ENCODE peak calls at places on chromosomes 7 and 10, in six cellular contexts. K, J, B, V, G and W are unnamed samples.

GRCh38 chr10:78866731-78867554 is 201.8 kb upstream of the ZMIZ1 start:
- DNase-seq in K (no peak), J (no peak), B (no peak), V (no peak), G (no peak), W (no peak)

GRCh38 chr10:89297791-89298190 is 4.1 kb upstream of the IFIT2 start:
- DNase-seq in K (no peak), J (no peak), B (no peak), V (no peak), G (no peak), W (no peak)

GRCh38 chr7:19852192-19852591 is 78.8 kb upstream of the TMEM196 start:
- DNase-seq in K (no peak), J (no peak), B (no peak), V (no peak), G (no peak), W (no peak)

GRCh38 chr7:136353287-136353686 is 376.1 kb upstream of the MTPN start:
- DNase-seq in K (no peak), J (no peak), B (no peak), V (no peak), G (no peak), W (no peak)

GRCh38 chr7:9718071-9718470 is 1255.6 kb upstream of the PHF14 start:
- DNase-seq in K (no peak), J (no peak), B (no peak), V (no peak), G (no peak), W (no peak)

GRCh38 chr10:62548686-62549085 is 174.5 kb downstream of the ZNF365 start:
- DNase-seq in K (no peak), J (no peak), B (no peak), V (no peak), G (no peak), W (no peak)

GRCh38 chr10:3206516-3207157 is 34.1 kb upstream of the PITRM1 start:
- DNase-seq in K (no peak), J (no peak), B (no peak), V (no peak), G (no peak), W (no peak)

GRCh38 chr10:23439920-23440875 is 1.3 kb downstream of the OTUD1 start:
- DNase-seq in K (no peak), J (peak), B (peak), V (peak), G (peak), W (peak)

GRCh38 chr7:23685770-23686169 is 5.8 kb downstream of the FAM221A start:
- DNase-seq in K (peak), J (no peak), B (no peak), V (no peak), G (peak), W (no peak)

GRCh38 chr7:23679898-23680416 is at the start of gene FAM221A:
- DNase-seq in K (peak), J (peak), B (peak), V (peak), G (peak), W (peak)

DNA sequence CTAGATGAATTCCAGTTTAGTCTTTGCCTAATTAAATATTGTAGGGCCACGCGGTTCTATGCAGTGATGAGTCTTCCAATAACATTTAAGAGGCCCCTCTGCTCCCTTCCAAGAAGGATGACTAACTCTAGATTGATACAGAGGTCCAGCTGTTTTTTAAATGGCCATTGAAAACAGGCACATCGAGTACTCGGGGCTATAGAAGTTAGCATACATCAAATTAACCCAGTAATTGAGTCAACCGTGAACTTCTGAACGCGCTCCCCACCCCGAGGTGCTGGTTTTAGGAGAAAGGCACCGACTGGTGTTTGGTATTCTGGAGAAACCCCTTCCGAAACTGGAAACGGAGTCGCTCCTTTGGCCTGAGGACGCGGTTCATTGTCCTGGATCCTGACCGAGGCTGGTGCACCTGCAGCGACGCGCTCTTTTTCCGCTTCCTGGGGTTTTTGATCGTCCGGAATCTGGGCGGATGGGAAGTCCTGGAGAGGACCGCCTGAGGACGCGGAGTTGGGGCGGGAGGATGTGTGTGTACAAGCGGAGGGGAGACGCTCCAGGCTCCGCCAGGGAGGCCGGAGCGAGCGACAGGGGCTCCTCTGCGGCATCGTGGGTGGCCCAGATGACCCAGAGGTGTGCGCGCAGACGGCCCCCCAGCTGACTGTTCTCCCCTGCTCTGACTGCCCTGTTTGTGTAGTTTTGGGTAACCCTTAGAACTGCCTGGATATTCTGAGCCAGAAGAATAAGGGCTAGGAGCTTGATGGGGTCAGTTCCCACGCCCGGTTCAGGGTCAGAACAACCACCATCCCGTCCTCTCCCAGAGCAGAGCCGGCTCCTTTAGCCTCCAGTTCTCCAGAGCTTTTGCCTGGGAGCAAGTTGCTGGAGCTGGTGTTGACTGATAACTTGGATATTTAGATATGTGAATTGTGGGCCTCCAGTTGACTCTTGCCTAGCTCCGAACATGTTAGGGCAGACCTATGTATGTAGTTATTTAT is 712 bp downstream of the FAM221A start:
- DNase-seq in K (no peak), J (peak), B (peak), V (peak), G (peak), W (peak)
- H3K27ac ChIP-seq in K (peak), J (peak), B (peak), V (peak), G (no peak), W (no peak)

GRCh38 chr10:97770265-97770664 is 1.5 kb downstream of the SFRP5 start:
- DNase-seq in K (no peak), J (no peak), B (no peak), V (no peak), G (no peak), W (no peak)

GRCh38 chr10:97774811-97775294 is 3.1 kb upstream of the SFRP5 start:
- DNase-seq in K (no peak), J (no peak), B (no peak), V (no peak), G (no peak), W (no peak)

GRCh38 chr10:97771055-97771811 is 566 bp downstream of the SFRP5 start:
- DNase-seq in K (peak), J (no peak), B (no peak), V (no peak), G (peak), W (peak)

GRCh38 chr10:97773096-97773495 is 1.3 kb upstream of the SFRP5 start:
- DNase-seq in K (no peak), J (no peak), B (no peak), V (no peak), G (no peak), W (no peak)

DNA sequence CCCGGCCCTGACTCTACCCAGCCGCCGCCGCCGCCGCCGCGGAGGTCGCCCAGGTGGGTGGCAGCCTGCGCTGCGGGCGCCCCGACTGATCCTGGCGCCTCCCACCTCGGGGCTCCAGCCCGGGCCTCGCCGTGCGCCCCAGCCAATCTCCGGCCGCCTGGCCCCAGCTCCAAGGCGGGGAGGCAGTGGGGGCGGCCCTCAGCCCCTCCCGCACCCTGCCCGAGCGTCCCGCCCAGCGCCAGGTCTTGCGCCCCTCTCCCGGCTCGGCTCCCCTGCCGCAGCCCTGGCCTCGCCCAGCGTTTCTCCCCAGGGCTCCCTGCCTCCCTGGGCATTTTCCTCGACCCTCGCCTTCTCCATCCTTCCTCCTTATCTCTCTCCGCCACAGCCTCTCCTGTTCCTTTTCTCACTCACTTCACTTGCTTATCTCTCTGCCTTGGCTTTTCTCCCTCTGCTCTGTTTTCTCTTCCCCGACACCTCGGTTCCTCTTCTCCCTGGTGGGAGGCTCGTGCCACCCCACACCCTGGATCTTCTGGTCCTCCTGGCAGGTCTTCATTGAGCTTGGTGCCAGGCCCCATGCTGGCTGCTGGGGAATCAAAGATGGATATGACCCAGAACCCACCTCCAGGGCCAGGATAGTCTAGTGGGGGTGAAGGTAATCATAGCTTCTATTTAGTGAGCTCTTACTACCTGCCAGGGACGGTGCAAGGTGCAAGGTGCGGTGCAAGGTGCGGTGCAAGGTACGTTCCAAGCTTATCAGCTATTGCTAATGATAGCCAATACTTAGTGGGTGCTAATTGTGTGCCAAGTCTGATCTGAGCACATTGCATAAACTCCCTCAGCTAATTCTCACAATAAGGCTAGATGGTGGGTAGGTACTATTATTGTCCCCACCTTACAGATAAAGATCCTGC is at the start of gene SFRP5:
- DNase-seq in K (no peak), J (no peak), B (no peak), V (no peak), G (no peak), W (no peak)
- H3K4me3 ChIP-seq in K (peak), J (no peak), B (no peak), V (peak), G (no peak), W (peak)

GRCh38 chr7:122695816-122696215 is 3.1 kb downstream of the RNF133 start:
- DNase-seq in K (no peak), J (no peak), B (no peak), V (no peak), G (no peak), W (no peak)
- H3K27ac ChIP-seq in K (no peak), J (no peak), B (no peak), V (no peak), G (no peak), W (no peak)

GRCh38 chr7:30322656-30323355 is 38.4 kb downstream of the ZNRF2 start:
- DNase-seq in K (no peak), J (no peak), B (peak), V (no peak), G (no peak), W (no peak)
- H3K4me3 ChIP-seq in K (no peak), J (no peak), B (peak), V (peak), G (no peak), W (no peak)

GRCh38 chr10:72692897-72693598 is 1.1 kb downstream of the MCU start:
- DNase-seq in K (no peak), J (peak), B (peak), V (no peak), G (peak), W (no peak)

GRCh38 chr10:72695496-72695895 is 3.6 kb downstream of the MCU start:
- DNase-seq in K (no peak), J (no peak), B (no peak), V (no peak), G (no peak), W (no peak)

GRCh38 chr10:72693599-72693915 is 1.6 kb downstream of the MCU start:
- DNase-seq in K (no peak), J (no peak), B (no peak), V (no peak), G (no peak), W (no peak)

GRCh38 chr10:72692057-72692891 is at the start of gene MCU:
- DNase-seq in K (peak), J (peak), B (peak), V (peak), G (peak), W (no peak)

GRCh38 chr10:72694476-72695369 is 2.8 kb downstream of the MCU start:
- DNase-seq in K (peak), J (no peak), B (no peak), V (no peak), G (peak), W (no peak)
- H3K27ac ChIP-seq in K (peak), J (peak), B (no peak), V (no peak), G (no peak), W (no peak)